ENCODE peak calls at places on chromosomes 2 and 18, in seven cellular contexts. X, D, W, Q, F, P and V are unnamed samples. For H3K36me3, the result is how much of the 10 kb centered on the place peaks cover.

GRCh38 chr2:40049782-40050181 is 270.7 kb upstream of the THUMPD2 start:
- DNase-seq in P (no peak), D (no peak), X (no peak), W (peak), F (no peak), Q (no peak), V (no peak)

GRCh38 chr2:157497603-157498314 is 53.9 kb upstream of the CYTIP start:
- DNase-seq in W (peak), X (no peak), P (peak), D (no peak), Q (peak), F (no peak), V (no peak)

GRCh38 chr18:35435420-35435819 is 58.3 kb upstream of the ZNF396 start:
- DNase-seq in X (no peak), F (no peak), Q (no peak), P (no peak), D (no peak), W (no peak), V (no peak)

GRCh38 chr18:40841473-40841872 is 1113.6 kb upstream of the PIK3C3 start:
- DNase-seq in Q (no peak), X (no peak), W (no peak), D (no peak), F (no peak), P (peak), V (no peak)

GRCh38 chr18:48851563-48851962 is 99.2 kb downstream of the SMAD7 start:
- DNase-seq in P (peak), Q (no peak), X (no peak), D (peak), W (no peak), F (no peak), V (no peak)

GRCh38 chr18:12076424-12077140 is 17.1 kb upstream of the ANKRD62 start:
- DNase-seq in D (peak), Q (no peak), P (peak), W (peak), X (peak), F (no peak), V (peak)

GRCh38 chr2:21772624-21773023 is 648.9 kb downstream of the TDRD15 start:
- DNase-seq in D (no peak), F (no peak), Q (no peak), P (peak), X (peak), W (no peak), V (no peak)

GRCh38 chr18:42931501-42931900 is 184.0 kb downstream of the RIT2 start:
- DNase-seq in Q (no peak), D (no peak), X (peak), P (peak), W (no peak), F (no peak), V (no peak)

GRCh38 chr18:59005266-59005665 is 134.4 kb upstream of the SEC11C start:
- DNase-seq in F (no peak), W (peak), D (no peak), X (peak), P (peak), Q (no peak), V (no peak)

GRCh38 chr2:86066007-86066578 is 39.6 kb downstream of the POLR1A start:
- DNase-seq in F (no peak), P (no peak), D (no peak), W (no peak), X (no peak), Q (no peak), V (no peak)
- H3K36me3 ChIP-seq in F (under half), P (under half), D (under half), W (half or more), X (half or more), Q (half or more), V (under half)

GRCh38 chr18:63181706-63182105 is 137.9 kb downstream of the BCL2 start:
- DNase-seq in Q (peak), D (no peak), X (no peak), P (no peak), F (no peak), W (no peak), V (no peak)

GRCh38 chr18:63178526-63178880 is 141.1 kb downstream of the BCL2 start:
- DNase-seq in Q (peak), W (peak), X (no peak), P (no peak), F (peak), D (no peak), V (no peak)

GRCh38 chr18:63179422-63179821 is 140.1 kb downstream of the BCL2 start:
- DNase-seq in Q (no peak), D (no peak), X (no peak), W (no peak), F (no peak), P (no peak), V (no peak)

GRCh38 chr18:63180971-63181376 is 138.6 kb downstream of the BCL2 start:
- DNase-seq in Q (peak), P (no peak), F (no peak), D (no peak), X (no peak), W (no peak), V (no peak)

DNA sequence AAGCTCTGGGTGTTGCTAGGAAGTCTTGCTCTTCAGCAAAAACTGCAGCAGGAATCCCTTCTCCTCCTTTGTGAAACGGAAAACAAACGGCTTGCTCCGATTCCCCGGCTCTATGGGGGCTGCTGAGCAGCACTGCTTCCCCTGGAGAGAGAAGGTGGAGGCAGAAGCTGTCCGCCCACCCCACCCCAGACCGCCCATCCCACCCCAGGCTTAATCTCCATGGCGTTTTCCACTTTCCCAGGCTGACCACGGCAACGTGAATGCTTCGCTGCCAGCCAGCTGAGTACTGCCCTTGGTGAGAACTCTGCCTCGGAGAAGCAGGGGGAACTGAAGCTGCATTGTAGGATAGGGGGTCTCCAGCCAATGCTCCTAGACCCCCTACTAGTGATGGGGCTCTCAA is 139.2 kb downstream of the BCL2 start:
- DNase-seq in P (no peak), X (no peak), D (no peak), Q (no peak), F (no peak), W (no peak), V (no peak)
- H3K4me3 ChIP-seq in P (no peak), X (no peak), D (no peak), Q (peak), F (no peak), W (no peak), V (no peak)

GRCh38 chr2:232779465-232779864 is 3.1 kb upstream of the KCNJ13 start:
- DNase-seq in W (no peak), Q (no peak), F (no peak), P (no peak), X (no peak), D (no peak), V (no peak)

GRCh38 chr2:232777278-232777677 is 913 bp upstream of the KCNJ13 start:
- DNase-seq in D (no peak), P (no peak), X (no peak), Q (no peak), W (no peak), F (no peak), V (no peak)

GRCh38 chr2:232773815-232774214 is 2.5 kb downstream of the KCNJ13 start:
- DNase-seq in D (no peak), W (no peak), Q (no peak), F (no peak), P (no peak), X (no peak), V (no peak)

GRCh38 chr2:232779935-232780334 is 3.6 kb upstream of the KCNJ13 start:
- DNase-seq in X (no peak), Q (no peak), D (peak), W (no peak), F (no peak), P (peak), V (no peak)

GRCh38 chr2:232776435-232776834 is at the start of gene KCNJ13:
- DNase-seq in D (no peak), F (no peak), W (peak), X (no peak), Q (no peak), P (peak), V (no peak)
- H3K27ac ChIP-seq in D (no peak), F (no peak), W (no peak), X (no peak), Q (no peak), P (no peak), V (no peak)

DNA sequence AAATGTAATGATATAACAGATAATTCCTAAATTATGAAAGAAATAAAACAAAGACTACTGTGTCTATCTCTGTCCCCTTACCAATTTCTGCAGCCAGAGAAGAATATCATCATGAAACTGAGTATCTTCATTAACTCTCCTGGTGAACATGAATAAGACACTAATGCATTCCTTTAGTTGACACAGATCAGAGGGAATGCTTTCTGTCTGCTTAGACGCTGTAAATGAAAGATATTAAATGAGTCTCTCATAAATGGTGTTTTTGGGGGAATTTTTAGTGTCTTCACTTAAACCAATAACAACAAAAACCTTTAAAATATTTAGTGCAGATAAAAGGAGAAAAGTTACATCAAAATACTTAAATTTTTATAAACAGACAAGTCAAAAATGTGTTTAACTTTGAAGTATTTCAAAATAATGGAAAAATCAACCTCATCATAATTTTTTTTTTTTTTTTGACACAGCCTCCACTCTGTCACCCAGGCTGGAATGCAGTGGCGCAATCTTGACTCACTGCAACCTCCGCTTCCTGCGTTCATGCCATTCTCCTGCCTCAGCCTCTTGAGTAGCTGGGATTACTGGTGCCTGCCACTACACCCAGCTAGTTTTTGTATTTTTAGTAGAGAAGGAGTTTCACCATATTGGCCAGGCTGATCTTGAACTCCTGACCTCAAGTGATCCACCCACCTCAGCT is 16.0 kb downstream of the EPG5 start:
- DNase-seq in F (no peak), X (peak), Q (no peak), P (peak), D (peak), W (peak), V (no peak)
- H3K36me3 ChIP-seq in F (half or more), X (half or more), Q (under half), P (under half), D (half or more), W (under half), V (under half)

GRCh38 chr2:68709421-68709911 is 25.1 kb upstream of the ARHGAP25 start:
- DNase-seq in D (no peak), Q (peak), W (peak), X (peak), F (no peak), P (peak), V (no peak)
- H3K4me3 ChIP-seq in D (no peak), Q (no peak), W (no peak), X (no peak), F (no peak), P (no peak), V (no peak)

DNA sequence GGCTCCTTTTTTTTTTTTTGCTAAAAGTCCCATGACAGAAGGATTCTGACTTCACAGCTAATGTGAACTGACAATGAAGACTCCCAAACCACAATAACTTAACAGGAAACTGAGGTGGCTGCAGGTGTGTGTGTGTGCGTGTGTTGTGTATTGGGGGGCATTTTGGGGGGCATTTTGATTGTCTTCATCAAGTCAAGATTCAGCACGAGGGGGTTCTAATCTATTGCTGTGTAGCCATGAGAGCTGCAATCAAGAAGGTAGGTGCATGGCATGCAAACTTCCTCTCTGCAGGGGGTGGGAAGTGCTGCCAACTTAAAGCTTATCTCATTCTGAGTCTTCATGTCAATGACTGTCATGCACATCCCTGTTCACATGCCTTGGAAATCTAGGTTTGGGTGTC is 25.2 kb downstream of the SPRED2 start:
- DNase-seq in X (no peak), W (peak), F (no peak), Q (no peak), P (no peak), D (no peak), V (no peak)
- H3K27ac ChIP-seq in X (no peak), W (no peak), F (no peak), Q (no peak), P (no peak), D (no peak), V (no peak)

GRCh38 chr2:117933884-117934354 is 80.0 kb downstream of the CCDC93 start:
- DNase-seq in F (no peak), D (no peak), Q (no peak), P (no peak), W (no peak), X (no peak), V (no peak)
- H3K36me3 ChIP-seq in F (half or more), D (half or more), Q (under half), P (under half), W (under half), X (half or more), V (under half)

GRCh38 chr2:174246944-174247381 is 1.4 kb downstream of the OLA1 start:
- DNase-seq in W (no peak), Q (no peak), X (no peak), F (no peak), P (no peak), D (no peak), V (no peak)
- H3K4me3 ChIP-seq in W (peak), Q (peak), X (no peak), F (no peak), P (peak), D (no peak), V (no peak)

GRCh38 chr2:149075868-149076267 is 37.4 kb downstream of the LYPD6B start:
- DNase-seq in P (peak), F (no peak), Q (no peak), W (no peak), X (peak), D (no peak), V (no peak)
- H3K27ac ChIP-seq in P (no peak), F (no peak), Q (no peak), W (no peak), X (peak), D (no peak), V (no peak)